ENCODE peak calls at places on chromosome 15, in seven cellular contexts. C is GM23338, Q is cardiac muscle cell, I is hepatocyte, W is nephron progenitor cell, P is HFFc6, U is lung. K is an unnamed sample.

GRCh38 chr15:58171476-58172061 is 33.4 kb downstream of the AQP9 start:
- DNase-seq in C (no peak), Q (no peak), I (no peak), W (no peak), P (no peak), U (no peak), K (no peak)

GRCh38 chr15:41115088-41115651 is 910 bp downstream of the INO80 start:
- DNase-seq in C (peak; percentile 80), Q (peak; percentile 66), I (peak; percentile 31), W (no peak), P (peak; percentile 23), U (no peak), K (no peak)

GRCh38 chr15:82647045-82647834 is at the start of gene CPEB1:
- DNase-seq in C (peak; percentile 75), Q (peak; percentile 45), I (peak; percentile 68), W (peak; percentile 53), P (peak; percentile 32), U (no peak), K (no peak)

GRCh38 chr15:31347067-31347975 is 20.7 kb downstream of the KLF13 start:
- DNase-seq in C (no peak), Q (no peak), I (no peak), W (no peak), P (no peak), U (no peak), K (no peak)

GRCh38 chr15:38474155-38474757 is 20.3 kb downstream of the FAM98B start:
- DNase-seq in C (peak; percentile 61), Q (peak; percentile 73), I (peak; percentile 72), W (peak; percentile 12), P (peak; percentile 72), U (no peak), K (no peak)

GRCh38 chr15:60591491-60592385 is 112.8 kb upstream of the ICE2 start:
- DNase-seq in C (peak; percentile 74), Q (peak; percentile 81), I (peak; percentile 63), W (peak; percentile 62), P (no peak), U (peak; percentile 46), K (peak; percentile 86)

GRCh38 chr15:69784808-69785550 is 312.7 kb downstream of the TLE3 start:
- DNase-seq in C (no peak), Q (no peak), I (no peak), W (no peak), P (peak; percentile 45), U (no peak), K (peak; percentile 36)

GRCh38 chr15:88385078-88385700 is 82.0 kb downstream of the MRPL46 start:
- DNase-seq in C (no peak), Q (no peak), I (no peak), W (no peak), P (peak; percentile 60), U (no peak), K (no peak)

GRCh38 chr15:58165661-58166060 is 27.5 kb downstream of the AQP9 start:
- DNase-seq in C (no peak), Q (peak; percentile 65), I (peak; percentile 61), W (no peak), P (no peak), U (peak; percentile 32), K (no peak)

GRCh38 chr15:89888214-89888804 is 5.5 kb downstream of the AP3S2 start:
- DNase-seq in C (peak; percentile 61), Q (peak; percentile 14), I (peak; percentile 62), W (no peak), P (peak; percentile 86), U (no peak), K (no peak)

GRCh38 chr15:77031376-77032050 is 36.6 kb downstream of the PSTPIP1 start:
- DNase-seq in C (no peak), Q (no peak), I (no peak), W (no peak), P (no peak), U (no peak), K (no peak)

GRCh38 chr15:78527325-78527724 is 12.9 kb upstream of the PSMA4 start:
- DNase-seq in C (no peak), Q (no peak), I (no peak), W (no peak), P (no peak), U (no peak), K (no peak)

GRCh38 chr15:70856884-70857546 is 3.1 kb upstream of the LARP6 start:
- DNase-seq in C (no peak), Q (no peak), I (peak; percentile 74), W (no peak), P (peak; percentile 97), U (peak; percentile 67), K (peak; percentile 95)

GRCh38 chr15:70258369-70259029 is 160.8 kb upstream of the TLE3 start:
- DNase-seq in C (no peak), Q (no peak), I (no peak), W (no peak), P (no peak), U (no peak), K (no peak)

GRCh38 chr15:25022233-25022632 is 67.4 kb downstream of the SNRPN start:
- DNase-seq in C (no peak), Q (no peak), I (no peak), W (no peak), P (no peak), U (no peak), K (no peak)

GRCh38 chr15:73568881-73569280 is 64.3 kb downstream of the NPTN start:
- DNase-seq in C (no peak), Q (no peak), I (no peak), W (no peak), P (no peak), U (no peak), K (no peak)

GRCh38 chr15:60407406-60407805 is 9.6 kb upstream of the ANXA2 start:
- DNase-seq in C (no peak), Q (no peak), I (no peak), W (no peak), P (peak; percentile 83), U (no peak), K (no peak)

GRCh38 chr15:75712668-75713337 is at the start of gene CSPG4:
- DNase-seq in C (peak; percentile 84), Q (peak; percentile 89), I (peak; percentile 86), W (peak; percentile 81), P (peak; percentile 35), U (no peak), K (no peak)

GRCh38 chr15:87748483-87748882 is 508.1 kb downstream of the NTRK3 start:
- DNase-seq in C (no peak), Q (no peak), I (no peak), W (no peak), P (no peak), U (no peak), K (no peak)

DNA sequence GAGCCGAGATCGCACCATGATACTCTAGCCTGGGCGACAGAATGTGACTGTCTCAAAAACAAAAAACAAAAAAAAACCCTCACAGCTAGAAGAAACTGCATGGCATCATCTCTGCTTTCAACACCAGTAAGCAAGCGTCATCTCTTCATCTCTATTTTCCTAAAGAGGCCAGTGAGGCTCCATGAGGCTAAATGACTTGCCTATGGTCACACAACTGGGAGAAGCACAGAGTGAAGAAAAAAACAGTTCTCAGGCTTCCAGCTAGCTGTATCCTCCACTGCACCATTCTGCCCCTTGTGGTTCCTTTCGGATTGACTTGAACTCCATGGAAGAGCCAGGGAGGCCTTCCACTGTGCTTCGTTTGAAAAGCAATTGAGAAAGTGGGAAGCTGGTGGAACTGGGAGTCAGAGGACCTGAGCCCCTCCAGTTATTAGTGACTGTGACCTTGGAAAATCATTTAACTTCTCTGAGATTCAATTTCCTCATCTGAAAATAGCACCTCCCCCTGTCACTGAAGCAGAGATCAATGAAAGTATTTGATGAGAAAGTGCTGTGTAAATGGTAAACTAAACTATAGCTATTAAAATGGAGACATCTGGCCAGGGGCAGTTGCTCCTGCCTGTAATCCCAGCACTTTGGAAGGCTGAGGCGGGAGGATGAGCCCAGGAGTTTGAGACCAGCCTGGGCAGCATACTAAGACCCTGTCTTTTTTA is 32.1 kb upstream of the DENND4A start:
- DNase-seq in C (peak; percentile 93), Q (peak; percentile 67), I (peak; percentile 76), W (peak; percentile 23), P (peak; percentile 55), U (peak; percentile 43), K (peak; percentile 83)
- TF ChIP-seq CTCF in C (peak; percentile 71), Q (peak; percentile 79), I (peak; percentile 52), W (peak; percentile 48), P (peak; percentile 76), U (peak; percentile 46), K (peak; percentile 78)

GRCh38 chr15:80912673-80913072 is 76.9 kb downstream of the MESD start:
- DNase-seq in C (no peak), Q (no peak), I (no peak), W (no peak), P (no peak), U (no peak), K (no peak)

GRCh38 chr15:80916056-80916455 is 73.6 kb downstream of the MESD start:
- DNase-seq in C (no peak), Q (no peak), I (no peak), W (no peak), P (no peak), U (no peak), K (no peak)

GRCh38 chr15:80918440-80918839 is 71.2 kb downstream of the MESD start:
- DNase-seq in C (no peak), Q (no peak), I (no peak), W (no peak), P (no peak), U (no peak), K (no peak)

GRCh38 chr15:80913541-80913940 is 76.1 kb downstream of the MESD start:
- DNase-seq in C (no peak), Q (no peak), I (no peak), W (no peak), P (no peak), U (no peak), K (no peak)

GRCh38 chr15:80915462-80915861 is 74.2 kb downstream of the MESD start:
- DNase-seq in C (peak; percentile 88), Q (no peak), I (no peak), W (no peak), P (no peak), U (no peak), K (no peak)
- TF ChIP-seq CTCF in C (peak; percentile 72), Q (no peak), I (no peak), W (no peak), P (no peak), U (no peak), K (no peak)

GRCh38 chr15:40040770-40041169 is 1.8 kb upstream of the SRP14 start:
- DNase-seq in C (no peak), Q (no peak), I (no peak), W (no peak), P (no peak), U (no peak), K (peak; percentile 32)

GRCh38 chr15:40042791-40043320 is 3.9 kb upstream of the SRP14 start:
- DNase-seq in C (no peak), Q (no peak), I (no peak), W (no peak), P (no peak), U (no peak), K (peak; percentile 27)

GRCh38 chr15:40040293-40040635 is 1.3 kb upstream of the SRP14 start:
- DNase-seq in C (no peak), Q (no peak), I (no peak), W (no peak), P (no peak), U (no peak), K (peak; percentile 49)

GRCh38 chr15:40038267-40038653 is 721 bp downstream of the SRP14 start:
- DNase-seq in C (peak; percentile 48), Q (peak; percentile 33), I (no peak), W (no peak), P (no peak), U (no peak), K (no peak)

GRCh38 chr15:40038654-40039543 is at the start of gene SRP14:
- DNase-seq in C (peak; percentile 97), Q (peak; percentile 96), I (peak; percentile 95), W (peak; percentile 95), P (peak; percentile 83), U (peak; percentile 95), K (peak; percentile 95)
- TF ChIP-seq CTCF in C (no peak), Q (no peak), I (peak; percentile 4), W (no peak), P (peak; percentile 53), U (no peak), K (no peak)

GRCh38 chr15:68658641-68659358 is 80.0 kb downstream of the CORO2B start:
- DNase-seq in C (no peak), Q (peak; percentile 23), I (no peak), W (no peak), P (no peak), U (no peak), K (no peak)
- TF ChIP-seq CTCF in C (no peak), Q (no peak), I (no peak), W (peak; percentile 21), P (peak; percentile 22), U (no peak), K (no peak)